ENCODE peak calls at places on chromosomes 12 and 14, in five cellular contexts. U, G, F, D and O are unnamed samples.

GRCh38 chr14:55889124-55889523 is 229.1 kb upstream of the PELI2 start:
- DNase-seq in U (no peak), G (no peak), F (no peak), D (no peak), O (no peak)

GRCh38 chr14:29463727-29464370 is 463.8 kb downstream of the PRKD1 start:
- DNase-seq in U (no peak), G (no peak), F (no peak), D (no peak), O (no peak)

GRCh38 chr14:104171029-104171697 is 32.8 kb downstream of the KIF26A start:
- DNase-seq in U (no peak), G (no peak), F (no peak), D (no peak), O (no peak)

GRCh38 chr12:118436002-118436724 is 59.8 kb downstream of the SUDS3 start:
- DNase-seq in U (no peak), G (no peak), F (no peak), D (peak), O (no peak)

GRCh38 chr12:45415393-45415817 is 199.5 kb downstream of the ANO6 start:
- DNase-seq in U (peak), G (peak), F (no peak), D (no peak), O (no peak)

GRCh38 chr14:70655110-70655826 is 13.6 kb downstream of the TTC9 start:
- DNase-seq in U (no peak), G (no peak), F (peak), D (no peak), O (peak)

GRCh38 chr12:64066052-64066451 is 156.0 kb downstream of the KICS2 start:
- DNase-seq in U (no peak), G (peak), F (no peak), D (no peak), O (no peak)

GRCh38 chr12:80512781-80513180 is 68.7 kb downstream of the PTPRQ start:
- DNase-seq in U (no peak), G (no peak), F (no peak), D (no peak), O (no peak)

GRCh38 chr12:56205445-56205844 is 16.2 kb upstream of the SMARCC2 start:
- DNase-seq in U (no peak), G (no peak), F (no peak), D (no peak), O (peak)